ENCODE peak calls at places on chromosomes 2 and 18, in seven cellular contexts. One of them, this sample, is unnamed.

GRCh38 chr2:241933175-241933911 is 63.8 kb downstream of the RTP5 start:
- DNase-seq in CD8-positive, alpha-beta T cell: no peak
- DNase-seq in body of pancreas: peak; percentile 37
- DNase-seq in HAP-1: peak; percentile 55
- DNase-seq in fibroblast of lung: peak; percentile 38
- DNase-seq in sigmoid colon: no peak
- DNase-seq in neuronal stem cell: no peak
- DNase-seq in this sample: no peak

GRCh38 chr2:239265681-239266435 is 135.0 kb downstream of the HDAC4 start:
- DNase-seq in CD8-positive, alpha-beta T cell: no peak
- DNase-seq in body of pancreas: no peak
- DNase-seq in HAP-1: no peak
- DNase-seq in fibroblast of lung: no peak
- DNase-seq in sigmoid colon: peak; percentile 65
- DNase-seq in neuronal stem cell: no peak
- DNase-seq in this sample: peak; percentile 42

GRCh38 chr2:38797276-38797675 is 19.3 kb downstream of the GEMIN6 start:
- DNase-seq in CD8-positive, alpha-beta T cell: no peak
- DNase-seq in body of pancreas: no peak
- DNase-seq in HAP-1: no peak
- DNase-seq in fibroblast of lung: no peak
- DNase-seq in sigmoid colon: no peak
- DNase-seq in neuronal stem cell: no peak
- DNase-seq in this sample: no peak

GRCh38 chr2:42147641-42148274 is 21.4 kb upstream of the EML4 start:
- DNase-seq in CD8-positive, alpha-beta T cell: no peak
- DNase-seq in body of pancreas: peak; percentile 47
- DNase-seq in HAP-1: no peak
- DNase-seq in fibroblast of lung: peak; percentile 68
- DNase-seq in sigmoid colon: no peak
- DNase-seq in neuronal stem cell: no peak
- DNase-seq in this sample: no peak

GRCh38 chr2:98501896-98502295 is 57.2 kb downstream of the INPP4A start:
- DNase-seq in CD8-positive, alpha-beta T cell: no peak
- DNase-seq in body of pancreas: no peak
- DNase-seq in HAP-1: peak; percentile 43
- DNase-seq in fibroblast of lung: no peak
- DNase-seq in sigmoid colon: peak; percentile 54
- DNase-seq in neuronal stem cell: no peak
- DNase-seq in this sample: no peak

GRCh38 chr2:25521665-25522387 is 151.6 kb downstream of the DTNB start:
- DNase-seq in CD8-positive, alpha-beta T cell: peak; percentile 22
- DNase-seq in body of pancreas: peak; percentile 19
- DNase-seq in HAP-1: peak; percentile 41
- DNase-seq in fibroblast of lung: peak; percentile 86
- DNase-seq in sigmoid colon: no peak
- DNase-seq in neuronal stem cell: peak; percentile 26
- DNase-seq in this sample: no peak

GRCh38 chr2:227455200-227455599 is 16.8 kb upstream of the AGFG1 start:
- DNase-seq in CD8-positive, alpha-beta T cell: no peak
- DNase-seq in body of pancreas: no peak
- DNase-seq in HAP-1: no peak
- DNase-seq in fibroblast of lung: no peak
- DNase-seq in sigmoid colon: no peak
- DNase-seq in neuronal stem cell: no peak
- DNase-seq in this sample: no peak

GRCh38 chr2:156541706-156542105 is 105.5 kb downstream of the GPD2 start:
- DNase-seq in CD8-positive, alpha-beta T cell: no peak
- DNase-seq in body of pancreas: no peak
- DNase-seq in HAP-1: no peak
- DNase-seq in fibroblast of lung: peak; percentile 16
- DNase-seq in sigmoid colon: no peak
- DNase-seq in neuronal stem cell: no peak
- DNase-seq in this sample: no peak

GRCh38 chr2:201149064-201149820 is 33.3 kb downstream of the CFLAR start:
- DNase-seq in CD8-positive, alpha-beta T cell: no peak
- DNase-seq in body of pancreas: no peak
- DNase-seq in HAP-1: no peak
- DNase-seq in fibroblast of lung: peak; percentile 76
- DNase-seq in sigmoid colon: no peak
- DNase-seq in neuronal stem cell: no peak
- DNase-seq in this sample: no peak

GRCh38 chr2:72996152-72996502 is 75.4 kb downstream of the SFXN5 start:
- DNase-seq in CD8-positive, alpha-beta T cell: no peak
- DNase-seq in body of pancreas: no peak
- DNase-seq in HAP-1: no peak
- DNase-seq in fibroblast of lung: no peak
- DNase-seq in sigmoid colon: peak; percentile 52
- DNase-seq in neuronal stem cell: no peak
- DNase-seq in this sample: no peak

GRCh38 chr2:132547089-132547687 is 122.8 kb downstream of the LYPD1 start:
- DNase-seq in CD8-positive, alpha-beta T cell: no peak
- DNase-seq in body of pancreas: peak; percentile 84
- DNase-seq in HAP-1: peak; percentile 73
- DNase-seq in fibroblast of lung: peak; percentile 80
- DNase-seq in sigmoid colon: peak; percentile 77
- DNase-seq in neuronal stem cell: peak; percentile 69
- DNase-seq in this sample: peak; percentile 74

GRCh38 chr2:106316937-106317336 is 122.8 kb upstream of the UXS1 start:
- DNase-seq in CD8-positive, alpha-beta T cell: no peak
- DNase-seq in body of pancreas: no peak
- DNase-seq in HAP-1: no peak
- DNase-seq in fibroblast of lung: no peak
- DNase-seq in sigmoid colon: no peak
- DNase-seq in neuronal stem cell: no peak
- DNase-seq in this sample: no peak

GRCh38 chr2:17587469-17587868 is 47.0 kb downstream of the VSNL1 start:
- DNase-seq in CD8-positive, alpha-beta T cell: no peak
- DNase-seq in body of pancreas: no peak
- DNase-seq in HAP-1: no peak
- DNase-seq in fibroblast of lung: no peak
- DNase-seq in sigmoid colon: no peak
- DNase-seq in neuronal stem cell: no peak
- DNase-seq in this sample: no peak

GRCh38 chr2:50143822-50144575 is 887.9 kb downstream of the NRXN1 start:
- DNase-seq in CD8-positive, alpha-beta T cell: no peak
- DNase-seq in body of pancreas: no peak
- DNase-seq in HAP-1: peak; percentile 45
- DNase-seq in fibroblast of lung: peak; percentile 41
- DNase-seq in sigmoid colon: no peak
- DNase-seq in neuronal stem cell: peak; percentile 27
- DNase-seq in this sample: no peak

GRCh38 chr2:55056024-55056521 is 5.8 kb upstream of the RTN4 start:
- DNase-seq in CD8-positive, alpha-beta T cell: no peak
- DNase-seq in body of pancreas: no peak
- DNase-seq in HAP-1: no peak
- DNase-seq in fibroblast of lung: peak; percentile 67
- DNase-seq in sigmoid colon: no peak
- DNase-seq in neuronal stem cell: no peak
- DNase-seq in this sample: no peak

GRCh38 chr2:169080250-169081035 is 11.1 kb downstream of the DHRS9 start:
- DNase-seq in CD8-positive, alpha-beta T cell: no peak
- DNase-seq in body of pancreas: no peak
- DNase-seq in HAP-1: no peak
- DNase-seq in fibroblast of lung: no peak
- DNase-seq in sigmoid colon: no peak
- DNase-seq in neuronal stem cell: no peak
- DNase-seq in this sample: no peak

GRCh38 chr2:1769703-1770422 is 25.5 kb upstream of the PXDN start:
- DNase-seq in CD8-positive, alpha-beta T cell: peak; percentile 27
- DNase-seq in body of pancreas: peak; percentile 82
- DNase-seq in HAP-1: peak; percentile 78
- DNase-seq in fibroblast of lung: peak; percentile 72
- DNase-seq in sigmoid colon: peak; percentile 87
- DNase-seq in neuronal stem cell: peak; percentile 65
- DNase-seq in this sample: peak; percentile 37

GRCh38 chr2:98772531-98772930 is 41.6 kb upstream of the MGAT4A start:
- DNase-seq in CD8-positive, alpha-beta T cell: no peak
- DNase-seq in body of pancreas: no peak
- DNase-seq in HAP-1: no peak
- DNase-seq in fibroblast of lung: no peak
- DNase-seq in sigmoid colon: no peak
- DNase-seq in neuronal stem cell: no peak
- DNase-seq in this sample: no peak

GRCh38 chr2:25076749-25077148 is 34.9 kb downstream of the EFR3B start:
- DNase-seq in CD8-positive, alpha-beta T cell: no peak
- DNase-seq in body of pancreas: no peak
- DNase-seq in HAP-1: peak; percentile 25
- DNase-seq in fibroblast of lung: no peak
- DNase-seq in sigmoid colon: peak; percentile 7
- DNase-seq in neuronal stem cell: no peak
- DNase-seq in this sample: no peak

GRCh38 chr2:129164220-129164619 is 815.2 kb upstream of the RAB6C start:
- DNase-seq in CD8-positive, alpha-beta T cell: no peak
- DNase-seq in body of pancreas: no peak
- DNase-seq in HAP-1: no peak
- DNase-seq in fibroblast of lung: no peak
- DNase-seq in sigmoid colon: no peak
- DNase-seq in neuronal stem cell: no peak
- DNase-seq in this sample: no peak

GRCh38 chr2:8581048-8581561 is 100.8 kb upstream of the ID2 start:
- DNase-seq in CD8-positive, alpha-beta T cell: no peak
- DNase-seq in body of pancreas: no peak
- DNase-seq in HAP-1: no peak
- DNase-seq in fibroblast of lung: no peak
- DNase-seq in sigmoid colon: no peak
- DNase-seq in neuronal stem cell: no peak
- DNase-seq in this sample: no peak

GRCh38 chr18:378039-378438 is 110.2 kb upstream of the THOC1 start:
- DNase-seq in CD8-positive, alpha-beta T cell: no peak
- DNase-seq in body of pancreas: peak; percentile 59
- DNase-seq in HAP-1: no peak
- DNase-seq in fibroblast of lung: no peak
- DNase-seq in sigmoid colon: peak; percentile 83
- DNase-seq in neuronal stem cell: no peak
- DNase-seq in this sample: no peak

GRCh38 chr2:233236820-233237589 is 14.5 kb upstream of the ATG16L1 start:
- DNase-seq in CD8-positive, alpha-beta T cell: no peak
- DNase-seq in body of pancreas: no peak
- DNase-seq in HAP-1: no peak
- DNase-seq in fibroblast of lung: no peak
- DNase-seq in sigmoid colon: no peak
- DNase-seq in neuronal stem cell: no peak
- DNase-seq in this sample: no peak

GRCh38 chr2:239745790-239746308 is 279.3 kb downstream of the NDUFA10 start:
- DNase-seq in CD8-positive, alpha-beta T cell: no peak
- DNase-seq in body of pancreas: no peak
- DNase-seq in HAP-1: no peak
- DNase-seq in fibroblast of lung: no peak
- DNase-seq in sigmoid colon: no peak
- DNase-seq in neuronal stem cell: no peak
- DNase-seq in this sample: no peak

GRCh38 chr2:128187032-128187654 is 96.1 kb downstream of the UGGT1 start:
- DNase-seq in CD8-positive, alpha-beta T cell: no peak
- DNase-seq in body of pancreas: peak; percentile 37
- DNase-seq in HAP-1: peak; percentile 18
- DNase-seq in fibroblast of lung: peak; percentile 82
- DNase-seq in sigmoid colon: no peak
- DNase-seq in neuronal stem cell: no peak
- DNase-seq in this sample: no peak

DNA sequence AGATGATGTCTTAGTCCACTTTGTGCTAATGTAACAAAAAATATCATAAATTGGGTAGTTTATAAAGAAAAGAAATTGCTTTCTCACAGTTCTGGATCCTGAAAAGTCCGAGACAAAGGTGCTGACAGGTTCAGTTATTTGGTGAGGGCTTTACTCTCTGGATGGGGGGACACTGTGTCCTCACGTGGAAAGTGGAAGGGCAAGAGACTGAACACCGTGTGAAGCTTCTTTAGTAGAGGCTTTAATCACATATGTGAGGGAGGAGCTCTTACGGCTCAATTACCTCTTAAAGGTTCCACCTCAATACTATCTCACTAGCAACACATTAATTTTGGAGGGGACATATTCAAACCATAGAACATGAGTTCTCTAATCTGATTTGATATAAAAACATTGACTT is 204.3 kb downstream of the FSIP2 start:
- DNase-seq in CD8-positive, alpha-beta T cell: no peak
- DNase-seq in body of pancreas: no peak
- DNase-seq in HAP-1: no peak
- DNase-seq in fibroblast of lung: no peak
- DNase-seq in sigmoid colon: no peak
- DNase-seq in neuronal stem cell: no peak
- DNase-seq in this sample: no peak
- H3K9me3 ChIP-seq in CD8-positive, alpha-beta T cell: no peaks in the 10 kb centered on the region
- H3K9me3 ChIP-seq in body of pancreas: no peaks in the 10 kb centered on the region
- H3K9me3 ChIP-seq in HAP-1: no peaks in the 10 kb centered on the region
- H3K9me3 ChIP-seq in fibroblast of lung: no peaks in the 10 kb centered on the region
- H3K9me3 ChIP-seq in sigmoid colon: no peaks in the 10 kb centered on the region
- H3K9me3 ChIP-seq in neuronal stem cell: peaks cover 13% of the 10 kb centered on the region
- H3K9me3 ChIP-seq in this sample: no peaks in the 10 kb centered on the region

GRCh38 chr18:14922965-14923565 is 175.1 kb downstream of the ANKRD30B start:
- DNase-seq in CD8-positive, alpha-beta T cell: no peak
- DNase-seq in body of pancreas: no peak
- DNase-seq in HAP-1: no peak
- DNase-seq in fibroblast of lung: no peak
- DNase-seq in sigmoid colon: no peak
- DNase-seq in neuronal stem cell: no peak
- DNase-seq in this sample: no peak
- H3K9me3 ChIP-seq in CD8-positive, alpha-beta T cell: no peaks in the 10 kb centered on the region
- H3K9me3 ChIP-seq in body of pancreas: no peaks in the 10 kb centered on the region
- H3K9me3 ChIP-seq in HAP-1: no peaks in the 10 kb centered on the region
- H3K9me3 ChIP-seq in fibroblast of lung: no peaks in the 10 kb centered on the region
- H3K9me3 ChIP-seq in sigmoid colon: no peaks in the 10 kb centered on the region
- H3K9me3 ChIP-seq in neuronal stem cell: no peaks in the 10 kb centered on the region
- H3K9me3 ChIP-seq in this sample: no peaks in the 10 kb centered on the region

DNA sequence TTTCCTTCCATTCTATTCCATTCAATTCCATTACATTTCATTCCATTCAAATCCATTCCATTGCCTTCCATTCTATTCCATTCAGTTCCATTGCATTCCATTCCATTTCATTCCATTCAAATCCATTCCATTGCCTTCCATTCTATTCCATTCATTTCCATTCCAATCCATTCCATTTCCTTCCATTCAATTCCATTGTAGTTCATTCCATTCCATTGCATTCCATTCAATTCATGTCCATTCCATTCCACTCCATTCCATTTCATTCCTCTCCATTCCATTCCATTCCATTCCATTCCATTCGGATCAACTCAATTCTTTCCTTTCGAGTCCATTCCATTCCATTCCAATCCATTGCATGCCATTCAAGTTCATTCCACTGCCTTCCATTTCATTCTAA is 1128.3 kb downstream of the RPIA start:
- DNase-seq in CD8-positive, alpha-beta T cell: no peak
- DNase-seq in body of pancreas: no peak
- DNase-seq in HAP-1: no peak
- DNase-seq in fibroblast of lung: no peak
- DNase-seq in sigmoid colon: no peak
- DNase-seq in neuronal stem cell: no peak
- DNase-seq in this sample: no peak
- H3K9me3 ChIP-seq in CD8-positive, alpha-beta T cell: peaks cover 10% of the 10 kb centered on the region
- H3K9me3 ChIP-seq in body of pancreas: no peaks in the 10 kb centered on the region
- H3K9me3 ChIP-seq in HAP-1: peaks cover 28% of the 10 kb centered on the region
- H3K9me3 ChIP-seq in fibroblast of lung: peaks cover 14% of the 10 kb centered on the region
- H3K9me3 ChIP-seq in sigmoid colon: no peaks in the 10 kb centered on the region
- H3K9me3 ChIP-seq in neuronal stem cell: peaks cover 4% of the 10 kb centered on the region
- H3K9me3 ChIP-seq in this sample: peaks cover 35% of the 10 kb centered on the region

DNA sequence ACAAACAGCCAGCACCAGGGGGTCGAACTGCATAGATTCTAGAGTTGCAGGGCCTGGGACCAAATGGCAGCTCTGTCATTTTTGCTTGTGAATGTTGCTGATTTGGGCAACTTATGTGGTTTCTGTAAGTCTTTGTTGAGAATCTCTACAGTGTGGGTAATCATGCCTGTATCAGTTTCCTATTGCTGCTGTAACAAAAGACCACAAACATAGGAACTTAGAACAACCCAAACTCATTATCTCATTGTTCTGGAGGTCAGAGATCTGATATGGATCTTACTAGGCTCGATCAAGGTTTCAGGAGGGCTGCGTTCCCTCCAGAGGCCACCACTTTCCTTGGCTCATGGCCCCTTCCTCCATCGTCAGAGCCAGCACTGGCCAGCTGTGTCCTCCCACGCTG is 86.8 kb upstream of the SH3BP4 start:
- DNase-seq in CD8-positive, alpha-beta T cell: no peak
- DNase-seq in body of pancreas: no peak
- DNase-seq in HAP-1: no peak
- DNase-seq in fibroblast of lung: no peak
- DNase-seq in sigmoid colon: no peak
- DNase-seq in neuronal stem cell: no peak
- DNase-seq in this sample: no peak
- H3K9me3 ChIP-seq in CD8-positive, alpha-beta T cell: no peaks in the 10 kb centered on the region
- H3K9me3 ChIP-seq in body of pancreas: no peaks in the 10 kb centered on the region
- H3K9me3 ChIP-seq in HAP-1: no peaks in the 10 kb centered on the region
- H3K9me3 ChIP-seq in fibroblast of lung: no peaks in the 10 kb centered on the region
- H3K9me3 ChIP-seq in sigmoid colon: no peaks in the 10 kb centered on the region
- H3K9me3 ChIP-seq in neuronal stem cell: peaks cover 13% of the 10 kb centered on the region
- H3K9me3 ChIP-seq in this sample: peaks cover 6% of the 10 kb centered on the region